ENCODE peak calls at places on chromosomes 12 and 14, in four cellular contexts. One of them, this sample, is unnamed.

GRCh38 chr14:52716160-52716559 is 9.2 kb downstream of the PSMC6 start:
- DNase-seq in K562: no peak
- DNase-seq in A549: no peak
- DNase-seq in HepG2: no peak
- DNase-seq in this sample: no peak

GRCh38 chr12:10952645-10953044 is 13.6 kb upstream of the TAS2R14 start:
- DNase-seq in A549: no peak
- DNase-seq in HepG2: no peak
- DNase-seq in K562: no peak
- DNase-seq in this sample: no peak

GRCh38 chr14:32897724-32898064 is 41.0 kb upstream of the NPAS3 start:
- DNase-seq in K562: no peak
- DNase-seq in HepG2: no peak
- DNase-seq in A549: no peak
- DNase-seq in this sample: no peak

GRCh38 chr12:104482748-104483147 is 26.0 kb downstream of the CHST11 start:
- DNase-seq in HepG2: no peak
- DNase-seq in A549: no peak
- DNase-seq in K562: no peak
- DNase-seq in this sample: no peak

GRCh38 chr12:12684375-12685106 is 11.4 kb downstream of the GPR19 start:
- DNase-seq in HepG2: peak
- DNase-seq in A549: peak
- DNase-seq in K562: peak
- DNase-seq in this sample: peak

GRCh38 chr12:62166525-62166924 is 93.7 kb upstream of the USP15 start:
- DNase-seq in K562: no peak
- DNase-seq in A549: no peak
- DNase-seq in HepG2: no peak
- DNase-seq in this sample: no peak

GRCh38 chr12:43044241-43044640 is 454.7 kb upstream of the PRICKLE1 start:
- DNase-seq in K562: no peak
- DNase-seq in HepG2: no peak
- DNase-seq in A549: no peak
- DNase-seq in this sample: no peak

GRCh38 chr14:93207468-93208308 is 632 bp downstream of the UBR7 start:
- DNase-seq in HepG2: no peak
- DNase-seq in A549: peak
- DNase-seq in K562: peak
- DNase-seq in this sample: peak

GRCh38 chr12:50932787-50933280 is 19.5 kb upstream of the HIGD1C start:
- DNase-seq in A549: no peak
- DNase-seq in HepG2: peak
- DNase-seq in K562: no peak
- DNase-seq in this sample: no peak

GRCh38 chr14:97328743-97329142 is 531.6 kb downstream of the VRK1 start:
- DNase-seq in K562: no peak
- DNase-seq in A549: no peak
- DNase-seq in HepG2: no peak
- DNase-seq in this sample: no peak

GRCh38 chr12:17971850-17972249 is 118.1 kb downstream of the RERGL start:
- DNase-seq in K562: no peak
- DNase-seq in HepG2: no peak
- DNase-seq in A549: no peak
- DNase-seq in this sample: no peak

GRCh38 chr14:69039287-69039628 is 60.2 kb upstream of the ACTN1 start:
- DNase-seq in A549: peak
- DNase-seq in HepG2: peak
- DNase-seq in K562: no peak
- DNase-seq in this sample: no peak

GRCh38 chr12:92063641-92064040 is 82.0 kb downstream of the BTG1 start:
- DNase-seq in HepG2: no peak
- DNase-seq in A549: peak
- DNase-seq in K562: no peak
- DNase-seq in this sample: no peak

GRCh38 chr12:111268738-111269572 is 99.9 kb downstream of the PHETA1 start:
- DNase-seq in K562: peak
- DNase-seq in A549: no peak
- DNase-seq in HepG2: no peak
- DNase-seq in this sample: no peak

GRCh38 chr12:107393043-107393725 is 292.4 kb upstream of the PWP1 start:
- DNase-seq in HepG2: no peak
- DNase-seq in A549: no peak
- DNase-seq in K562: no peak
- DNase-seq in this sample: no peak

GRCh38 chr12:24835377-24835776 is 113.5 kb downstream of the BCAT1 start:
- DNase-seq in K562: no peak
- DNase-seq in A549: no peak
- DNase-seq in HepG2: no peak
- DNase-seq in this sample: no peak

DNA sequence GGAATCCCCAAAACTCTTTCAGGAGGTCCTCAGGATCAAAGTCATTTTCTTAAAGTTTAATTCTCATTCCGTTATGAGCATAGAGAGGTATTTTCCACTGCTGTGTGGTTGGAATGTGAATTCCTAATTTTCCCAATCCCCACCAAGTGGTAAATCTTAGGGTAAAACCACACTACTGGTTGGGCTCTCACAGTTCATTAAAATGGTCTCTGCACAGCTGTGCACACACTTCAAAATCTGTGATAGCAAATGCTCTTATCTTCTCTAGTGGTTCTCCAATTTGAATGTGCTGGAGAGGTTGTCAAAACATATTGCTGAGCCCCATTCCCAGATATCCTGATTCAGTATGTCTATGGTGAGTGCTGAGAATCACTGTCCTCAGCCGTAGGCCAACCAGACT is 189.1 kb downstream of the BMP4 start:
- DNase-seq in HepG2: no peak
- DNase-seq in A549: no peak
- DNase-seq in K562: no peak
- DNase-seq in this sample: no peak
- TF ChIP-seq PHF8 in HepG2: no peak
- TF ChIP-seq PHF8 in A549: no peak
- TF ChIP-seq PHF8 in K562: no peak
- TF ChIP-seq PHF8 in this sample: no peak

DNA sequence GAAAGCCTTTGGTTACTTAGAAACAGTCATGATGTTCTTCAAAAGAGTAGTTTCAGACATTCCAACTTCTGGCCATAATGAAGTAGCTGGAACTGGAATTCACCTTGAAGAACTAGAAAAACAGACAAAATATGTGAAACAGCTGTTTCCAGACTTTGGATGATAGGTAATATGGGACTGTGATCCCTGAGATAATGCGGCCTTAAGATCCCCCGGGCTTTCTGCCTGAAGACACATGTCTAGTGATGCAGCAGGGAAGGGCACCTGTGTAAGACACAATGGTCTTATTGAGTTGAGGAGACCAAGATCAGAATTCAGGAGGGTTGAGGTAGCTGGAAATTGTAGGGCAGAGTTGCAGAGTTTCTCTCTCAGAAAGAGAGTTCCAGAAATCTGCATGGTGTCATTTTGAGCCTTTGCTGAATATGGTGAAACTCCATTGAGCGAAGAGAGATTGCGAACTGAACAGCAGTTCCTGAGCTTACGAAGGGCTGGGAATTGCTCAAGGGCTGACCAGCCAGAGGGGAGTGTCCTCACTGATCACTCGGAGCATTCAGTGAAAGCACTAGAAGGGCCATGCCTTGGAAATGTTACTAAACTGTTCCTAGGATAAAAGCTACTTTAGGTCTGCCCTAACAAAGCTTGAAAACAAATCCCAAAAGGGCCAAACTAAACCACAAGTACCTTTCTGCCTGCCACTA is 41.7 kb upstream of the FRS2 start:
- DNase-seq in K562: no peak
- DNase-seq in A549: no peak
- DNase-seq in HepG2: no peak
- DNase-seq in this sample: no peak
- TF ChIP-seq CHD2 in K562: no peak
- TF ChIP-seq CHD2 in A549: no peak
- TF ChIP-seq CHD2 in HepG2: no peak
- TF ChIP-seq CHD2 in this sample: no peak

DNA sequence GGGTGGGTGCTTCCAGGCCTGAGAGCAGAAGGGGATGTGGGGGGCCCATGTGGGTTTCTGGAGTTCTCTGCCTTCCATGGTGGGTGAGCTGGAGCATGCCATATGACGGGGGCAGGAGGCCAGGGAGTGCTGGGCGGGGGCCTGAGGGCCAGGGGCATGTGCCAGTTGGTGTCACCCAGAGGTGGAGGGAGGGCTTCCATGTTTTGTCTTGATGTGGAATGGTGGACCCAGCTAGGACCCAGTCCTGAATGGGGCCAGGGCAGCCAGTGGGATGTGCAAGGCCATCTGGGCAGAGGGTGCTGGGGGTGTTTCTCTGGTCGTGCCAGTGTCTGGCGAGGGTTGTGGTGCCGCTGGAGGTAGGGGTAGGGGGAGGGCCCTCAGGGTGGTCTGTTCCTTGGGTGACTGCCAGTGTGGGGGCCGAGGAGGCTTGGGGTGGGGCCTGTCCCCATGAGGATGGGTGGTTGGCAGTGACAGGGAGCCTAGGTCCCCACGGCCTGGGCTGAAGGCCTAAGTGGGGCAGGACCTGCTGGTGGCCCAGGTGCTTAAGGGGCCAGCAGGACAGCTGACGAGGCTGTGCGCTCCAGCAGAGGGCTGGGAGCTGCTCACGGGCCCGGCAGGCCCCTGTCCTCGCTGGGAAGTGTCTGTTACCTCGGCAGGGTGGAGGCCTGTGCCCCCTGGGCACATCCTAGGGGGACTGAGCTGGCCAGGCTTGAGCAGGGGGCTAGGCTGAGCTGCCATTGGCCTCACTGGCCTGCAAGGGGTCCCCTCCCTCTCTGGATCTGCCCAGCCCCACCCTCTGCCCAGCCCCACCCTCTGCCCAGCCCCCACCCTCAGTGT is 26.8 kb downstream of the CEP170B start:
- DNase-seq in HepG2: no peak
- DNase-seq in K562: no peak
- DNase-seq in A549: no peak
- DNase-seq in this sample: no peak
- TF ChIP-seq PHF8 in HepG2: no peak
- TF ChIP-seq PHF8 in K562: no peak
- TF ChIP-seq PHF8 in A549: no peak
- TF ChIP-seq PHF8 in this sample: no peak

GRCh38 chr12:109253913-109254544 is 55.1 kb downstream of the FOXN4 start:
- DNase-seq in A549: no peak
- DNase-seq in HepG2: no peak
- DNase-seq in K562: no peak
- DNase-seq in this sample: no peak

GRCh38 chr12:109252799-109253198 is 56.3 kb downstream of the FOXN4 start:
- DNase-seq in HepG2: no peak
- DNase-seq in K562: no peak
- DNase-seq in A549: no peak
- DNase-seq in this sample: no peak

GRCh38 chr12:109256011-109256410 is 53.1 kb downstream of the FOXN4 start:
- DNase-seq in A549: no peak
- DNase-seq in HepG2: no peak
- DNase-seq in K562: no peak
- DNase-seq in this sample: no peak

GRCh38 chr12:109258201-109258600 is 50.9 kb downstream of the FOXN4 start:
- DNase-seq in K562: no peak
- DNase-seq in A549: no peak
- DNase-seq in HepG2: no peak
- DNase-seq in this sample: no peak

GRCh38 chr12:109255377-109255776 is 53.7 kb downstream of the FOXN4 start:
- DNase-seq in K562: peak
- DNase-seq in HepG2: peak
- DNase-seq in A549: peak
- DNase-seq in this sample: peak
- TF ChIP-seq CHD2 in K562: no peak
- TF ChIP-seq CHD2 in HepG2: no peak
- TF ChIP-seq CHD2 in A549: no peak
- TF ChIP-seq CHD2 in this sample: no peak

GRCh38 chr14:99747582-99748330 is 45.5 kb upstream of the EML1 start:
- DNase-seq in K562: no peak
- DNase-seq in A549: no peak
- DNase-seq in HepG2: no peak
- DNase-seq in this sample: no peak
- TF ChIP-seq PHF8 in K562: no peak
- TF ChIP-seq PHF8 in A549: no peak
- TF ChIP-seq PHF8 in HepG2: no peak
- TF ChIP-seq PHF8 in this sample: no peak

DNA sequence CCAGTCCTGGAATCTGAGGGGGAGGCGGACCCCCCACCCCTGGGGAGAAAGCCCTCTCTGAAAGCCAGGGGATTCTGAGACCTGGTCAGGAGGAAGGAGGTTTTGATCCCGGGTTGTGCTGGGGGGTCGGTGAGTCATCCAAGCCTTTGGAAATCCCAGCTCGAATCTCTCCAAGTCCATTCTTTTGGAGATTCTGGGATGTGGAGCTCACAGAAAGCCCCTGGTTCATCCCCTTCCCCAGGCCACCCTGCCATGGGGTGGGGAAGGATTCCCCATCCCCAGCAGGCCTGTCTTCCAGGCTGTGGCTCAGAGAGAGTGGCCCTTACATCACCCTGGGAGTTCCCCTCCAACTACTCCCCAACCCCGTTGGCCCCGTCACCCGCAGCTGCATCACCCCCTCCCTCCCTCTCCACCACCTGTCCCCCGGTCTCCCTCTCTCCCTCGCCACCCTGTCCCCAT is 14.3 kb downstream of the EXOC3L4 start:
- DNase-seq in A549: peak
- DNase-seq in HepG2: no peak
- DNase-seq in K562: peak
- DNase-seq in this sample: no peak
- TF ChIP-seq CHD2 in A549: no peak
- TF ChIP-seq CHD2 in HepG2: no peak
- TF ChIP-seq CHD2 in K562: no peak
- TF ChIP-seq CHD2 in this sample: no peak